ENCODE peak calls at places on chromosome 20, in seven cellular contexts. C is activated gamma-delta T cell treated with Interleukin-2 at 50 U/mL for 16 hours, N is A172, T is NCI-H345, L is Calu3, E is ecto neural progenitor cell, W is AG10803. P is an unnamed sample.

GRCh38 chr20:815914-816606 is 17.5 kb upstream of the FAM110A start:
- DNase-seq in W (peak), N (peak), L (peak), E (peak), C (peak), T (peak), P (peak)

GRCh38 chr20:64041040-64041780 is 5.2 kb downstream of the C20orf204 start:
- DNase-seq in N (no peak), C (no peak), W (peak), E (no peak), L (no peak), T (no peak), P (no peak)

GRCh38 chr20:60586417-60587105 is 628.3 kb downstream of the CDH26 start:
- DNase-seq in T (no peak), W (no peak), E (no peak), L (no peak), C (no peak), N (no peak), P (no peak)

GRCh38 chr20:19820520-19821211 is 62.6 kb downstream of the RIN2 start:
- DNase-seq in L (no peak), C (no peak), T (no peak), N (no peak), W (no peak), E (no peak), P (no peak)

GRCh38 chr20:46200582-46201570 is 82.8 kb downstream of the CD40 start:
- DNase-seq in N (no peak), T (no peak), L (no peak), C (no peak), E (no peak), W (no peak), P (no peak)

GRCh38 chr20:53750827-53751393 is 157.3 kb upstream of the ZNF217 start:
- DNase-seq in E (no peak), W (peak), C (peak), L (no peak), N (no peak), T (no peak), P (peak)

GRCh38 chr20:53001502-53002301 is 29.5 kb downstream of the TSHZ2 start:
- DNase-seq in W (no peak), C (no peak), N (peak), L (no peak), T (no peak), E (no peak), P (no peak)

GRCh38 chr20:38771621-38772020 is 23.4 kb downstream of the ACTR5 start:
- DNase-seq in E (no peak), T (no peak), L (no peak), N (no peak), C (no peak), W (no peak), P (no peak)

GRCh38 chr20:19947611-19948264 is 69.4 kb upstream of the NAA20 start:
- DNase-seq in T (no peak), E (no peak), N (peak), L (no peak), W (peak), C (no peak), P (peak)

GRCh38 chr20:919491-919916 is 3.4 kb upstream of the ANGPT4 start:
- DNase-seq in W (no peak), C (no peak), T (no peak), E (no peak), N (no peak), L (no peak), P (no peak)

GRCh38 chr20:22472386-22472785 is 112.0 kb downstream of the FOXA2 start:
- DNase-seq in L (no peak), E (no peak), C (no peak), N (no peak), T (no peak), W (no peak), P (no peak)

GRCh38 chr20:56750430-56750829 is 121.3 kb downstream of the TFAP2C start:
- DNase-seq in W (no peak), N (no peak), E (peak), C (no peak), L (no peak), T (no peak), P (no peak)

GRCh38 chr20:56628873-56629463 is at the start of gene TFAP2C:
- DNase-seq in E (peak), C (no peak), W (peak), N (peak), L (peak), T (peak), P (peak)

GRCh38 chr20:45867811-45868176 is 10.4 kb downstream of the ZSWIM3 start:
- DNase-seq in W (peak), N (peak), L (no peak), E (no peak), C (no peak), T (no peak), P (peak)

GRCh38 chr20:41347523-41348429 is 7.2 kb downstream of the LPIN3 start:
- DNase-seq in W (peak), L (no peak), C (no peak), T (no peak), N (no peak), E (no peak), P (peak)

GRCh38 chr20:43404880-43405279 is 52.8 kb upstream of the SRSF6 start:
- DNase-seq in C (no peak), L (peak), T (no peak), W (no peak), N (peak), E (no peak), P (peak)

GRCh38 chr20:44185574-44185973 is 1.4 kb downstream of the JPH2 start:
- DNase-seq in C (no peak), N (no peak), W (no peak), E (no peak), L (no peak), T (no peak), P (no peak)

GRCh38 chr20:45835230-45836224 is 1.9 kb downstream of the SNX21 start:
- DNase-seq in W (peak), E (no peak), C (no peak), L (no peak), T (no peak), N (peak), P (peak)

GRCh38 chr20:46430921-46431712 is 24.7 kb upstream of the ELMO2 start:
- DNase-seq in T (no peak), E (no peak), L (no peak), C (no peak), W (no peak), N (no peak), P (no peak)

P was measured in fibroblast of mammary gland.